ENCODE peak calls at places on chromosomes 3 and 15, in four cellular contexts. T is HepG2, E is K562, O is HCT116. D is an unnamed sample.

GRCh38 chr3:182035324-182035723 is 323.6 kb downstream of the SOX2 start:
- DNase-seq in T (no peak), E (no peak), O (no peak), D (no peak)

GRCh38 chr15:58864602-58865419 is 68.7 kb downstream of the SLTM start:
- DNase-seq in T (peak), E (no peak), O (no peak), D (no peak)

GRCh38 chr15:57509121-57509520 is 82.6 kb upstream of the MYZAP start:
- DNase-seq in T (no peak), E (no peak), O (no peak), D (no peak)

GRCh38 chr3:9681723-9682081 is 21.9 kb upstream of the CPNE9 start:
- DNase-seq in T (peak), E (no peak), O (no peak), D (no peak)

GRCh38 chr3:119015942-119016341 is 18.7 kb downstream of the IGSF11 start:
- DNase-seq in T (no peak), E (no peak), O (no peak), D (no peak)

GRCh38 chr3:181794036-181794790 is 82.5 kb downstream of the SOX2 start:
- DNase-seq in T (no peak), E (no peak), O (no peak), D (no peak)

GRCh38 chr15:78076231-78077052 is 1.1 kb downstream of the TBC1D2B start:
- DNase-seq in T (no peak), E (no peak), O (no peak), D (no peak)

GRCh38 chr3:108391917-108392585 is 95.7 kb downstream of the HHLA2 start:
- DNase-seq in T (no peak), E (no peak), O (no peak), D (no peak)

GRCh38 chr3:197564097-197564843 is 8.5 kb upstream of the BDH1 start:
- DNase-seq in T (no peak), E (peak), O (no peak), D (no peak)

GRCh38 chr15:31465083-31465955 is 138.7 kb downstream of the KLF13 start:
- DNase-seq in T (no peak), E (no peak), O (no peak), D (no peak)

GRCh38 chr3:197031315-197032285 is 2.0 kb upstream of the MELTF start:
- DNase-seq in T (peak), E (peak), O (peak), D (peak)

GRCh38 chr15:60713096-60714084 is 234.4 kb upstream of the ICE2 start:
- DNase-seq in T (no peak), E (no peak), O (no peak), D (no peak)

DNA sequence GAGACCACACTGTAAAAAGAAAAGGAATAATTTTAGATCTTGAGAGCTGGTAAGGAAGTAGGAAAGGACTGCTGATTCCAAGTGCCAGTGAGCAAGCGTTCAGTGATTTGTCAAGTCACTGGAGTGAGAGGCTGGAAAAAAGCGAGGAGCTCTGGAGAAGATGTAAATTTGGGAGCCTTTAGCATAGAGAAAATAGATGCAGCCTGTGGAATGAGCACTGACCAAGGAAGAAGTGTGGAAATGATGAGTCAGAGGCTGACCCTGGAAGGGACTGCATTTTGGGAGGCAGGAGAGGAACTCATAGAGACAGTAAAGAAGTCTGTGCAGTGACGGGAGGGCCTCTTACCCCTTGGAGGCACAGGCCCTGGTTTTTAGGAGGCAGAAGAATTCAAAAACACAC is 17.1 kb upstream of the ABTB1 start:
- DNase-seq in T (no peak), E (no peak), O (no peak), D (no peak)
- TF ChIP-seq POLR2AphosphoS5 in T (no peak), E (no peak), O (no peak), D (no peak)

DNA sequence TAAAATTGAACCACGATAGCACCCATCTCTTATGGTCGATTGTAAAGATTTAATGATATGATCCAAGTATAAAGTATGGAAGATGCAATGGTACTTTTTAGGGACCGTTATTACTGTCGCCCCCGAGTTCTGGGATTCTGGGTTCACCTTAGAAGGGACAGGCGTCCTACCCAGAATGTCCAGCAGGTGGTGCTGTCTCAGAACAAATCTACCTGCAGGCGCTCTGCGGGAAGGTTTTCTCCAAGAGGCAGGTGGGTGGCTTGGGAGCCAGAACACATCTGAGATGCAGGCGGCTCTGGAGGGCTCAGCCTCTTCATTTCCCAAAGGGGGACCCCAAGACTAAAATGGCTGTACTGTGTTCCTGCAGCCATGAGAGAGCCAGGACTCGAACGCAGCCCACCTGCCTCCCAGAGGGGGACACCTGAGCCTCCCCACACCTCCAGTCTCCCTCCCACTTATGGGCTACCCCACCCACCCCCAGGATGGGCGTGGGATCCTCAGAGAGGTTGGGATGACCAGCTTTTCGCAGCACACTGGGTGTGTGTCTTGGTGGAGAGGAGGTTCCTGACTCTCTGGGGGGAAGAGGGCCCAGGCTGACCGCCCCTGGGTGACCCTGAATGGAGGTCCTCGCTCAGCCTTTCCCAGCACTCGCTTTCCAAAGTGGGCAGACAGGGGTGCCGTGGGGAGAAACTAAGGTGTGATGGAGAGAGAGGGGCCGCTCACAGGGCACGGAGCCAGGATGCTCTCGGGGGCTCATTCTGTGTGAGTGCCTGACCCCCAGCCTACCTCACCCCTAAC is 28.1 kb upstream of the CORO2B start:
- DNase-seq in T (peak), E (peak), O (peak), D (peak)
- TF ChIP-seq TCF7L2 in T (no peak), E (no peak), O (no peak), D (no peak)

GRCh38 chr3:150409125-150409526 is 1.0 kb downstream of the TSC22D2 start:
- DNase-seq in T (no peak), E (peak), O (no peak), D (no peak)
- TF ChIP-seq POLR2AphosphoS5 in T (no peak), E (no peak), O (no peak), D (no peak)

GRCh38 chr3:186598108-186598784 is 14.6 kb upstream of the AHSG start:
- DNase-seq in T (peak), E (no peak), O (no peak), D (no peak)
- TF ChIP-seq TCF7L2 in T (no peak), E (no peak), O (no peak), D (no peak)

D was measured in Panc1.